ENCODE peak calls at places on chromosomes 7 and 10, in nine cellular contexts. S is cardiac muscle cell; X is choroid plexus epithelial cell; F is esophagus muscularis mucosa; R is lower lobe of right lung; K is PC-9; V is naive thymus-derived CD4-positive, alpha-beta T cell; Z is upper lobe of right lung; G is ovary. O is an unnamed sample.

GRCh38 chr7:128259131-128260056 is 18.3 kb downstream of the LEP start:
- DNase-seq in S (peak), X (no peak), F (no peak), R (peak), K (peak), V (no peak), Z (peak), G (no peak), O (no peak)

GRCh38 chr10:71396714-71397339 is at the start of gene CDH23:
- DNase-seq in S (peak), X (no peak), F (no peak), R (no peak), K (no peak), V (no peak), Z (peak), G (peak), O (no peak)

GRCh38 chr10:132385721-132386418 is 11.1 kb upstream of the PWWP2B start:
- DNase-seq in S (no peak), X (no peak), F (no peak), R (peak), K (no peak), V (no peak), Z (peak), G (peak), O (no peak)

GRCh38 chr7:1761097-1761496 is 91.0 kb downstream of the ELFN1 start:
- DNase-seq in S (no peak), X (no peak), F (no peak), R (no peak), K (no peak), V (no peak), Z (no peak), G (no peak), O (no peak)

GRCh38 chr7:22584179-22584578 is 84.2 kb upstream of the STEAP1B start:
- DNase-seq in S (no peak), X (no peak), F (no peak), R (no peak), K (no peak), V (no peak), Z (no peak), G (no peak), O (no peak)

GRCh38 chr10:78906734-78907385 is 161.9 kb upstream of the ZMIZ1 start:
- DNase-seq in S (no peak), X (no peak), F (no peak), R (no peak), K (no peak), V (no peak), Z (peak), G (no peak), O (no peak)

GRCh38 chr10:7432884-7433726 is 22.3 kb upstream of the SFMBT2 start:
- DNase-seq in S (no peak), X (no peak), F (no peak), R (no peak), K (no peak), V (no peak), Z (no peak), G (no peak), O (no peak)

GRCh38 chr7:3984456-3984855 is 683.4 kb downstream of the SDK1 start:
- DNase-seq in S (no peak), X (no peak), F (no peak), R (no peak), K (no peak), V (no peak), Z (no peak), G (no peak), O (no peak)

GRCh38 chr7:83161186-83161585 is 1.5 kb downstream of the PCLO start:
- DNase-seq in S (no peak), X (peak), F (no peak), R (no peak), K (no peak), V (no peak), Z (no peak), G (no peak), O (peak)

GRCh38 chr10:5888843-5889623 is 660 bp downstream of the ANKRD16 start:
- DNase-seq in S (peak), X (peak), F (no peak), R (peak), K (no peak), V (peak), Z (peak), G (no peak), O (peak)

GRCh38 chr7:125126376-125126775 is 196.8 kb upstream of the POT1 start:
- DNase-seq in S (peak), X (peak), F (no peak), R (no peak), K (no peak), V (no peak), Z (no peak), G (no peak), O (peak)

GRCh38 chr7:71404701-71405345 is 272.9 kb downstream of the GALNT17 start:
- DNase-seq in S (no peak), X (no peak), F (no peak), R (no peak), K (no peak), V (no peak), Z (no peak), G (no peak), O (no peak)

GRCh38 chr7:73718905-73719805 is at the start of gene STX1A:
- DNase-seq in S (peak), X (peak), F (no peak), R (peak), K (no peak), V (peak), Z (peak), G (peak), O (peak)

GRCh38 chr10:69651362-69651761 is 21.3 kb downstream of the FAM241B start:
- DNase-seq in S (no peak), X (no peak), F (no peak), R (no peak), K (no peak), V (no peak), Z (no peak), G (no peak), O (no peak)

GRCh38 chr7:2632717-2633537 is 1.1 kb downstream of the TTYH3 start:
- DNase-seq in S (peak), X (peak), F (no peak), R (peak), K (no peak), V (peak), Z (peak), G (peak), O (peak)

GRCh38 chr10:110701618-110701971 is 57.5 kb downstream of the RBM20 start:
- DNase-seq in S (no peak), X (no peak), F (peak), R (no peak), K (no peak), V (no peak), Z (no peak), G (no peak), O (no peak)

GRCh38 chr10:2772791-2773644 is 294.3 kb upstream of the PFKP start:
- DNase-seq in S (no peak), X (no peak), F (no peak), R (no peak), K (no peak), V (no peak), Z (no peak), G (no peak), O (no peak)

GRCh38 chr10:8618834-8619233 is 564.3 kb downstream of the GATA3 start:
- DNase-seq in S (no peak), X (no peak), F (no peak), R (no peak), K (peak), V (no peak), Z (no peak), G (no peak), O (no peak)

GRCh38 chr10:17989908-17990767 is 38.4 kb downstream of the SLC39A12 start:
- DNase-seq in S (peak), X (peak), F (no peak), R (no peak), K (peak), V (no peak), Z (no peak), G (no peak), O (peak)

GRCh38 chr7:155190608-155191536 is 106.8 kb upstream of the INSIG1 start:
- DNase-seq in S (peak), X (peak), F (no peak), R (peak), K (no peak), V (peak), Z (no peak), G (no peak), O (peak)

GRCh38 chr10:97412891-97413304 is 11.8 kb upstream of the RRP12 start:
- DNase-seq in S (no peak), X (peak), F (no peak), R (no peak), K (peak), V (peak), Z (no peak), G (no peak), O (no peak)

GRCh38 chr10:62637249-62638061 is 167.1 kb upstream of the ADO start:
- DNase-seq in S (peak), X (peak), F (no peak), R (no peak), K (no peak), V (peak), Z (no peak), G (no peak), O (peak)

GRCh38 chr10:132418520-132419416 is 21.8 kb downstream of the PWWP2B start:
- DNase-seq in S (peak), X (no peak), F (no peak), R (peak), K (peak), V (no peak), Z (peak), G (no peak), O (no peak)

GRCh38 chr7:12409097-12409711 is 5.5 kb upstream of the VWDE start:
- DNase-seq in S (no peak), X (no peak), F (no peak), R (no peak), K (no peak), V (no peak), Z (no peak), G (no peak), O (no peak)

GRCh38 chr10:10526846-10527245 is 490.8 kb upstream of the CELF2 start:
- DNase-seq in S (no peak), X (no peak), F (peak), R (no peak), K (no peak), V (no peak), Z (no peak), G (no peak), O (no peak)

GRCh38 chr10:46540412-46541016 is 15.9 kb downstream of the GPRIN2 start:
- DNase-seq in S (no peak), X (peak), F (no peak), R (peak), K (no peak), V (no peak), Z (peak), G (peak), O (no peak)

GRCh38 chr7:100673942-100674431 is 447 bp downstream of the GNB2 start:
- DNase-seq in S (no peak), X (peak), F (no peak), R (peak), K (no peak), V (no peak), Z (peak), G (peak), O (no peak)

GRCh38 chr7:99531354-99531765 is 20.6 kb downstream of the FAM200A start:
- DNase-seq in S (no peak), X (peak), F (no peak), R (no peak), K (no peak), V (no peak), Z (no peak), G (no peak), O (peak)

GRCh38 chr7:45456747-45457146 is 117.4 kb upstream of the ADCY1 start:
- DNase-seq in S (peak), X (no peak), F (no peak), R (no peak), K (no peak), V (no peak), Z (no peak), G (no peak), O (no peak)

GRCh38 chr10:30893208-30893607 is 138.5 kb downstream of the ZNF438 start:
- DNase-seq in S (peak), X (peak), F (no peak), R (no peak), K (no peak), V (no peak), Z (no peak), G (no peak), O (peak)

GRCh38 chr7:100367676-100368613 is 5.3 kb upstream of the PILRA start:
- DNase-seq in S (no peak), X (no peak), F (no peak), R (peak), K (no peak), V (no peak), Z (peak), G (no peak), O (no peak)

GRCh38 chr10:69056536-69057260 is 31.2 kb upstream of the SRGN start:
- DNase-seq in S (no peak), X (no peak), F (no peak), R (peak), K (no peak), V (no peak), Z (no peak), G (no peak), O (no peak)

GRCh38 chr10:5090551-5090950 is 3.7 kb upstream of the AKR1C3 start:
- DNase-seq in S (peak), X (peak), F (no peak), R (no peak), K (no peak), V (no peak), Z (no peak), G (no peak), O (peak)

GRCh38 chr7:115827305-115828045 is 203.1 kb downstream of the TFEC start:
- DNase-seq in S (no peak), X (no peak), F (no peak), R (no peak), K (no peak), V (no peak), Z (no peak), G (no peak), O (no peak)

GRCh38 chr10:50988792-50989191 is 85.5 kb upstream of the PRKG1 start:
- DNase-seq in S (peak), X (peak), F (no peak), R (no peak), K (no peak), V (no peak), Z (no peak), G (no peak), O (peak)

GRCh38 chr10:50991496-50992355 is 82.6 kb upstream of the PRKG1 start:
- DNase-seq in S (peak), X (peak), F (no peak), R (peak), K (no peak), V (no peak), Z (peak), G (peak), O (peak)

GRCh38 chr10:50992356-50992866 is 81.9 kb upstream of the PRKG1 start:
- DNase-seq in S (peak), X (peak), F (no peak), R (no peak), K (no peak), V (no peak), Z (no peak), G (no peak), O (peak)

GRCh38 chr10:50992972-50993766 is 81.1 kb upstream of the PRKG1 start:
- DNase-seq in S (peak), X (peak), F (no peak), R (peak), K (no peak), V (no peak), Z (peak), G (peak), O (peak)

DNA sequence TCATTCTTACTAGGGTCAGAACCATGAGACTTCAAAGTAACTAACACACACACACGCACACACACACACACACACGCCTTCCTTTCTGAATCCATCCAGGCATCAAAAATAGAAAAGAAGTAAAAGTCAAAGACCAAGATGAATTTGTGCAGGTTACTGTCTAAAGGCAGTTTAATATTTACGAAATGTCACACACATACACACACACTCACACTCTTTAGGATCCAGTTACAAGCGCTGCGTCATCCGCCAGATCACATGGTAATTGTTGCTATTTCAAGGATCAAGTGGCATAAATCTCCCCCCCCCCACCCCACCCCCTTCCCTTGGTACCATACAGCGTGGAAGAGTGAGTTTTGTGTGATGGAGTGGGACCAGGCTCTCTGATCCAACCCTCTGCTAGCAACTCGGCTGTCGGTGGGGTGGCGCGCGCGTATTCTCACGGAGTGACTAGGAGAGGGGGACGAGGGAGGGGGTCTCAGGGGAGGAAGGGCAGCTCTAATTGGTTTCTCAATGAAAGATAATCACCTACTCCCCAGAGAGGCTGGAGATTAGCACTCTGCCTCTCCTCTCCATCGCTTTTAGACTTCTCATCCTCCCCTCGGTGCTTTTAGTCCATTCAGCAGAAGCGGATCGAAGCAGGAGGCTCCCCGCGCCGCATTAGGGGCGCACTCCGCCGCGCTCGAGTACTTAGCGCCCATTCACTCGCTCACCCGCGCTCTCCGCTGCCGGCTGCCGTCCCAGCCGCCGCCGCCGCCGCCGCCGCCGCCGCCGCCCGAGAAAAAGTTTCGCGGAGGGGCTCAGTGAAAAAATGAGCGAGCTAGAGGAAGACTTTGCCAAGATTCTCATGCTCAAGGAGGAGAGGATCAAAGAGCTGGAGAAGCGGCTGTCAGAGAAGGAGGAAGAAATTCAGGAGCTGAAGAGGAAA is 83.5 kb upstream of the PRKG1 start:
- DNase-seq in S (peak), X (peak), F (no peak), R (peak), K (peak), V (no peak), Z (peak), G (peak), O (peak)
- H3K4me3 ChIP-seq in S (peak), X (peak), F (peak), R (peak), K (peak), V (no peak), Z (peak), G (peak), O (peak)

GRCh38 chr7:150569245-150569644 is 2.1 kb downstream of the GIMAP4 start:
- DNase-seq in S (no peak), X (no peak), F (no peak), R (no peak), K (no peak), V (no peak), Z (no peak), G (no peak), O (no peak)

GRCh38 chr7:150567168-150567567 is at the start of gene GIMAP4:
- DNase-seq in S (no peak), X (no peak), F (no peak), R (no peak), K (no peak), V (no peak), Z (no peak), G (no peak), O (no peak)

GRCh38 chr7:150566572-150566971 is 618 bp upstream of the GIMAP4 start:
- DNase-seq in S (no peak), X (no peak), F (no peak), R (no peak), K (no peak), V (no peak), Z (no peak), G (no peak), O (no peak)

GRCh38 chr7:150567846-150568245 is 656 bp downstream of the GIMAP4 start:
- DNase-seq in S (no peak), X (no peak), F (no peak), R (no peak), K (no peak), V (no peak), Z (no peak), G (no peak), O (no peak)

DNA sequence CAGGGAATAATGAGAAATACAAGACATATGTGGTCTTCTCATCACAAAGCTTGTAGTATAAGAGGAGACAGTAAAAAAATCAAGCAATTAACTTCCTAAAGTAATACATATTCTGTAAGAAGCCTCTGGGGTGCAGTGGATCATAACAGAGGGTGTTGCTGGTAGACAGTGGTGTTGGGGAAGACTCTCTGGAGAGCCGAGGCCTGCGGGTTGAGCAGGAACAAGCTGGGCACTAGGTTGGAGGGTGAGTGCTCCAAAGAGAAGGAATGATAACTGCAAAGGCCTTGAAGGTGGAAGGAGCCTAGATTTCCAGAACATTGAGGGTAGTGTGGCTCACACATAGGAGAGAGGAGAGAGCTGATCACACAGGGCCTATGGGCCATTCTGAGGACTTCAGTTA is 1.5 kb downstream of the GIMAP4 start:
- DNase-seq in S (no peak), X (no peak), F (no peak), R (no peak), K (no peak), V (no peak), Z (no peak), G (no peak), O (no peak)
- H3K4me3 ChIP-seq in S (no peak), X (no peak), F (peak), R (peak), K (no peak), V (peak), Z (peak), G (peak), O (no peak)

GRCh38 chr10:103550229-103550628 is 56.7 kb downstream of the NEURL1 start:
- DNase-seq in S (no peak), X (no peak), F (no peak), R (no peak), K (no peak), V (no peak), Z (peak), G (no peak), O (no peak)

GRCh38 chr10:103549349-103549685 is 55.8 kb downstream of the NEURL1 start:
- DNase-seq in S (no peak), X (no peak), F (no peak), R (no peak), K (no peak), V (no peak), Z (peak), G (no peak), O (no peak)

GRCh38 chr10:103553743-103554487 is 60.4 kb downstream of the NEURL1 start:
- DNase-seq in S (no peak), X (no peak), F (no peak), R (no peak), K (no peak), V (peak), Z (no peak), G (no peak), O (no peak)

GRCh38 chr10:103552856-103553742 is 59.6 kb downstream of the NEURL1 start:
- DNase-seq in S (no peak), X (no peak), F (no peak), R (no peak), K (no peak), V (no peak), Z (peak), G (no peak), O (no peak)

GRCh38 chr10:103551619-103552602 is 58.4 kb downstream of the NEURL1 start:
- DNase-seq in S (no peak), X (no peak), F (no peak), R (peak), K (no peak), V (no peak), Z (peak), G (no peak), O (no peak)
- H3K4me3 ChIP-seq in S (no peak), X (no peak), F (no peak), R (no peak), K (no peak), V (no peak), Z (no peak), G (no peak), O (no peak)

GRCh38 chr10:50540826-50541122 is 83.0 kb downstream of the SGMS1 start:
- DNase-seq in S (no peak), X (no peak), F (peak), R (no peak), K (no peak), V (no peak), Z (no peak), G (no peak), O (no peak)

GRCh38 chr10:50541317-50541716 is 82.4 kb downstream of the SGMS1 start:
- DNase-seq in S (no peak), X (no peak), F (peak), R (no peak), K (no peak), V (no peak), Z (no peak), G (no peak), O (no peak)

GRCh38 chr10:50538473-50539398 is 85.0 kb downstream of the SGMS1 start:
- DNase-seq in S (no peak), X (no peak), F (peak), R (no peak), K (no peak), V (peak), Z (no peak), G (no peak), O (no peak)

GRCh38 chr10:50541921-50542320 is 81.8 kb downstream of the SGMS1 start:
- DNase-seq in S (no peak), X (no peak), F (peak), R (no peak), K (no peak), V (no peak), Z (no peak), G (no peak), O (no peak)

GRCh38 chr10:50540069-50540825 is 83.5 kb downstream of the SGMS1 start:
- DNase-seq in S (no peak), X (no peak), F (no peak), R (no peak), K (no peak), V (no peak), Z (no peak), G (no peak), O (no peak)
- H3K4me3 ChIP-seq in S (no peak), X (no peak), F (no peak), R (no peak), K (no peak), V (no peak), Z (no peak), G (no peak), O (no peak)